ENCODE peak calls at places on chromosomes 12 and 14, in six cellular contexts. V is RWPE1, J is endothelial cell, C is choroid plexus epithelial cell, W is B cell, B is mucosa of descending colon. Z is an unnamed sample.

GRCh38 chr12:114952573-114953196 is 268.7 kb upstream of the TBX3 start:
- DNase-seq in J (no peak), V (no peak), W (no peak), B (no peak), C (peak; percentile 90), Z (no peak)

GRCh38 chr14:32009636-32010560 is 67.2 kb upstream of the ARHGAP5 start:
- DNase-seq in V (no peak), W (no peak), J (no peak), C (no peak), B (no peak), Z (no peak)

GRCh38 chr14:53209370-53209769 is 56.2 kb upstream of the DDHD1 start:
- DNase-seq in B (no peak), J (no peak), C (peak; percentile 67), W (no peak), V (no peak), Z (peak; percentile 63)

GRCh38 chr14:72476657-72477499 is 417.0 kb downstream of the DPF3 start:
- DNase-seq in C (peak; percentile 98), B (peak; percentile 36), W (peak; percentile 63), V (peak; percentile 28), J (no peak), Z (peak; percentile 74)

GRCh38 chr14:81329640-81330385 is 70.3 kb downstream of the STON2 start:
- DNase-seq in V (peak; percentile 88), C (no peak), W (no peak), J (no peak), B (no peak), Z (peak; percentile 57)

GRCh38 chr12:109567967-109568366 is 5.3 kb downstream of the MMAB start:
- DNase-seq in J (no peak), B (no peak), V (no peak), W (no peak), C (no peak), Z (no peak)

GRCh38 chr14:71304588-71305133 is 397.4 kb downstream of the PCNX1 start:
- DNase-seq in B (no peak), C (no peak), W (no peak), J (no peak), V (no peak), Z (no peak)

GRCh38 chr12:64091186-64091585 is 130.9 kb downstream of the KICS2 start:
- DNase-seq in C (no peak), W (no peak), B (no peak), V (no peak), J (no peak), Z (no peak)

GRCh38 chr12:54419088-54419887 is at the start of gene ITGA5:
- DNase-seq in B (peak; percentile 57), V (peak; percentile 93), W (no peak), J (peak; percentile 54), C (no peak), Z (peak; percentile 86)

GRCh38 chr14:90574640-90575131 is 177.9 kb downstream of the CALM1 start:
- DNase-seq in W (no peak), V (no peak), B (no peak), J (no peak), C (no peak), Z (no peak)

GRCh38 chr12:104790296-104791125 is 167.6 kb downstream of the SLC41A2 start:
- DNase-seq in B (peak; percentile 47), V (peak; percentile 12), C (peak; percentile 31), W (peak; percentile 45), J (peak; percentile 60), Z (peak; percentile 19)

GRCh38 chr14:59282366-59282765 is 93.9 kb downstream of the DAAM1 start:
- DNase-seq in B (no peak), C (peak; percentile 66), J (no peak), W (no peak), V (peak; percentile 36), Z (peak; percentile 82)

GRCh38 chr12:4031703-4032291 is 158.6 kb upstream of the PARP11 start:
- DNase-seq in W (no peak), B (peak; percentile 42), V (peak; percentile 45), C (peak; percentile 55), J (no peak), Z (peak; percentile 79)

GRCh38 chr12:4032906-4033628 is 159.9 kb upstream of the PARP11 start:
- DNase-seq in J (no peak), W (no peak), C (no peak), V (peak; percentile 29), B (no peak), Z (peak; percentile 96)

GRCh38 chr12:4027412-4027811 is 154.2 kb upstream of the PARP11 start:
- DNase-seq in C (no peak), J (no peak), V (no peak), W (no peak), B (peak; percentile 37), Z (no peak)

GRCh38 chr12:4034926-4035325 is 161.7 kb upstream of the PARP11 start:
- DNase-seq in V (no peak), W (no peak), C (peak; percentile 17), B (no peak), J (no peak), Z (no peak)

GRCh38 chr12:4030938-4031702 is 157.9 kb upstream of the PARP11 start:
- DNase-seq in J (peak; percentile 83), C (peak; percentile 99), V (peak; percentile 97), W (peak; percentile 50), B (peak; percentile 86), Z (peak; percentile 97)
- TF ChIP-seq CTCF in J (no peak), C (no peak), V (no peak), W (no peak), B (no peak), Z (no peak)

GRCh38 chr12:92502417-92503028 is 200.3 kb upstream of the PLEKHG7 start:
- DNase-seq in B (peak; percentile 21), V (no peak), W (no peak), C (peak; percentile 15), J (no peak), Z (peak; percentile 24)
- TF ChIP-seq CTCF in B (no peak), V (no peak), W (peak; percentile 49), C (peak; percentile 35), J (no peak), Z (no peak)

GRCh38 chr14:104026024-104026423 is 59.5 kb upstream of the ASPG start:
- DNase-seq in B (no peak), W (no peak), V (no peak), C (no peak), J (no peak), Z (no peak)
- TF ChIP-seq CTCF in B (no peak), W (no peak), V (no peak), C (peak; percentile 11), J (no peak), Z (no peak)

GRCh38 chr12:10361084-10361483 is 28.8 kb downstream of the KLRK1 start:
- DNase-seq in V (no peak), W (no peak), J (no peak), B (no peak), C (peak; percentile 65), Z (peak; percentile 61)
- TF ChIP-seq CTCF in V (no peak), W (no peak), J (no peak), B (no peak), C (no peak), Z (no peak)

DNA sequence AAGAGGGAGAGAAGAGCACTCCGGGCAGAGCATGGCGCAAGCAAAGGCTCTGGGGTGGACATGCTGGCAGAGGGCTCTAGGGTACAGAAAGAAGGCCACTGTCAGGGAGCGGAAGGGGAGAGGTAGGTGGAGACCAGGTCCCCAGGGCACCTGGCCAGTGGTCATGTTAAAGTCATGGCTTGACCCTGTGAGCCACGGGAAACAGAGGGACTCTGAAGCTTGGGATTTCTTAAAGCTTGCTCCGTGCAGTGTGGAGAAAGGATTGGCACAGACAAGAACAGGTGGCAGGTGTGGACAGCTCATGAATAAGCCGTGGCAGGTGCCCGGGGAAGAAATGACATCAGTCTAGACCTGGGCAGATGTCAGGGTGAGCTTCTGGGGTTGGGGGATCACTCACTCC is 413.8 kb downstream of the BCL11B start:
- DNase-seq in V (no peak), W (no peak), J (no peak), C (no peak), B (no peak), Z (no peak)
- TF ChIP-seq CTCF in V (no peak), W (no peak), J (no peak), C (no peak), B (no peak), Z (no peak)

GRCh38 chr12:48972213-48973021 is 882 bp upstream of the WNT10B start:
- DNase-seq in W (no peak), J (no peak), V (no peak), C (no peak), B (no peak), Z (no peak)
- TF ChIP-seq CTCF in W (no peak), J (no peak), V (no peak), C (no peak), B (no peak), Z (no peak)